ENCODE peak calls at places on chromosomes 12 and 14, in six cellular contexts. U is SK-N-SH, K is Peyer's patch, O is pancreas, A is prostate gland, N is lung. T is an unnamed sample.

GRCh38 chr14:96538097-96538496 is 35.9 kb downstream of the PAPOLA start:
- DNase-seq in O (no peak), U (no peak), A (no peak), K (no peak), N (no peak), T (no peak)

GRCh38 chr12:91171475-91171874 is 11.1 kb downstream of the DCN start:
- DNase-seq in N (no peak), K (no peak), U (peak), A (no peak), O (no peak), T (no peak)

GRCh38 chr12:117622741-117623140 is 261.3 kb upstream of the NOS1 start:
- DNase-seq in K (no peak), N (no peak), O (no peak), U (no peak), A (no peak), T (no peak)

GRCh38 chr12:124392991-124393790 is 98.3 kb downstream of the RFLNA start:
- DNase-seq in U (peak), A (peak), O (peak), N (peak), K (peak), T (peak)

GRCh38 chr14:70052990-70053389 is 135.8 kb downstream of the SLC8A3 start:
- DNase-seq in U (no peak), K (no peak), A (no peak), N (no peak), O (no peak), T (peak)

GRCh38 chr14:30679032-30679431 is 56.9 kb downstream of the SCFD1 start:
- DNase-seq in O (no peak), N (no peak), A (no peak), U (no peak), K (no peak), T (no peak)

GRCh38 chr12:131432532-131433260 is 278.2 kb upstream of the SFSWAP start:
- DNase-seq in N (no peak), U (no peak), O (no peak), A (no peak), K (no peak), T (no peak)

GRCh38 chr12:116454950-116455447 is 104.2 kb upstream of the MAP1LC3B2 start:
- DNase-seq in K (no peak), N (no peak), U (no peak), A (no peak), O (no peak), T (no peak)

GRCh38 chr14:101823081-101823480 is 61.6 kb downstream of the PPP2R5C start:
- DNase-seq in A (no peak), K (no peak), O (no peak), U (no peak), N (no peak), T (no peak)

GRCh38 chr12:32493282-32493681 is 93.9 kb downstream of the FGD4 start:
- DNase-seq in O (no peak), K (no peak), A (no peak), N (no peak), U (no peak), T (no peak)

GRCh38 chr14:104389326-104390220 is 190.0 kb upstream of the C14orf180 start:
- DNase-seq in N (no peak), O (no peak), A (no peak), U (peak), K (peak), T (no peak)

GRCh38 chr12:114952573-114953196 is 268.7 kb upstream of the TBX3 start:
- DNase-seq in O (no peak), U (no peak), K (no peak), A (no peak), N (no peak), T (no peak)

GRCh38 chr12:132736913-132737312 is 24.7 kb downstream of the ANKLE2 start:
- DNase-seq in K (no peak), A (no peak), O (peak), U (no peak), N (no peak), T (no peak)

GRCh38 chr12:65885312-65885711 is 61.0 kb downstream of the HMGA2 start:
- DNase-seq in O (no peak), K (no peak), N (no peak), U (no peak), A (no peak), T (no peak)

GRCh38 chr14:105019861-105020814 is 745 bp downstream of the CDCA4 start:
- DNase-seq in O (no peak), N (no peak), A (no peak), K (peak), U (no peak), T (no peak)

GRCh38 chr14:61168126-61168525 is 113.0 kb downstream of the TMEM30B start:
- DNase-seq in O (no peak), U (no peak), K (no peak), N (no peak), A (no peak), T (no peak)

GRCh38 chr12:120719072-120719471 is 6.6 kb upstream of the ACADS start:
- DNase-seq in U (no peak), N (no peak), A (no peak), O (no peak), K (no peak), T (no peak)

GRCh38 chr12:47102845-47103666 is 23.3 kb upstream of the AMIGO2 start:
- DNase-seq in A (no peak), O (no peak), U (no peak), N (no peak), K (no peak), T (no peak)

GRCh38 chr12:74871817-74872216 is 334.2 kb downstream of the ATXN7L3B start:
- DNase-seq in K (no peak), N (no peak), O (no peak), A (no peak), U (no peak), T (no peak)

GRCh38 chr12:25771062-25771461 is 187.4 kb upstream of the RASSF8 start:
- DNase-seq in N (no peak), A (no peak), O (no peak), K (no peak), U (no peak), T (no peak)

GRCh38 chr12:49728446-49728845 is 12.9 kb upstream of the TMBIM6 start:
- DNase-seq in A (no peak), U (no peak), N (no peak), O (no peak), K (no peak), T (no peak)

GRCh38 chr12:49730050-49730449 is 11.3 kb upstream of the TMBIM6 start:
- DNase-seq in O (no peak), N (no peak), A (no peak), K (no peak), U (no peak), T (no peak)

GRCh38 chr12:49730568-49731101 is 10.7 kb upstream of the TMBIM6 start:
- DNase-seq in N (no peak), O (no peak), U (no peak), A (no peak), K (no peak), T (no peak)

GRCh38 chr12:49733219-49734017 is 7.9 kb upstream of the TMBIM6 start:
- DNase-seq in O (no peak), N (no peak), A (no peak), U (no peak), K (no peak), T (no peak)
- TF ChIP-seq CTCF in O (no peak), N (no peak), A (no peak), U (peak), K (no peak), T (no peak)

GRCh38 chr14:80996049-80996901 is 40.9 kb downstream of the TSHR start:
- DNase-seq in O (no peak), A (peak), N (no peak), K (peak), U (peak), T (peak)
- H3K4me3 ChIP-seq in O (no peak), A (no peak), N (no peak), K (no peak), U (no peak), T (no peak)

DNA sequence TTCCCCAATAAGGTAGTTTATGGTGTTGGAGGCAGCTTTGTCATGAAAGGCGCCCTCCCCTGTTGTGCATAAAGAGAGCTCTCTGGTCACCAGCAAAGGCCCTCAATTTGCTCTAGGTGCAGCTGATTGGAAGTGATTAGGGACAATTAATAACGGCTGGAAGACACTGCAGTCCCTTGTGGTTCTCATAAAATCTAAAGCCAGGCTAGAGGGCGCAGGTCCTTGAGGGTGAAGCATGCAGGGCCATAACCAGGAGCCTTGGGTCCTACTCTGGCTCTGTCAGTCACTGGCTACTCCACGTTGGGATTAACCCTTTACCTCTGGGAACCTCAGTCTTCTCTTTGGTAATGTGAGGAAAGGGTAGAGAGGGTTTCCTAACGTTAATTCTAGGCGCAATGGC is 1.9 kb downstream of the DAAM1 start:
- DNase-seq in O (no peak), K (peak), A (no peak), U (peak), N (no peak), T (no peak)
- TF ChIP-seq CTCF in O (no peak), K (no peak), A (no peak), U (peak), N (no peak), T (no peak)

GRCh38 chr12:2118481-2119255 is 65.9 kb downstream of the CACNA1C start:
- DNase-seq in K (no peak), U (no peak), N (no peak), O (peak), A (no peak), T (no peak)

GRCh38 chr12:2118061-2118460 is 65.3 kb downstream of the CACNA1C start:
- DNase-seq in A (no peak), N (no peak), K (no peak), O (peak), U (no peak), T (no peak)

GRCh38 chr12:2119266-2119665 is 66.5 kb downstream of the CACNA1C start:
- DNase-seq in A (no peak), N (no peak), K (no peak), O (peak), U (no peak), T (no peak)

GRCh38 chr12:2115101-2115845 is 62.5 kb downstream of the CACNA1C start:
- DNase-seq in A (no peak), N (no peak), K (no peak), O (peak), U (no peak), T (no peak)

DNA sequence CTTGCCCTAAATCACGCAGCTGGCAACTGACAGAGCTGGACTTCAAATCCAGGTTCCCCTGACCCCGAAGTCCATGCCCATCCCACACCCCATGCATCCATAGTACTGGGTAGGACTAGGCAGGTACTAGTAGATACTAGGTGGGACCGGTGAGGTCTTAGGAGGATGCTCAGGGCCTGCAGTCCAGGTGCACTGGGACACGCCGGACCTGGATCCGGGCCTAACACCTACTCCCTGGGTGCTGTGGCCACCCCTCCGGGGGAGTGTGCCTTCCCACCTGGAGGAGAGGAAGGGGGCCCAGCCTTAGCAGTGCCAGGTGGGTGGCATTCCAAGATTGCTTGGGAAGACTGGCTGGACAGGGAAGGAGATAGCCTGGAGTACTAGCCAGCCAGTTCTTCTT is 64.8 kb downstream of the CACNA1C start:
- DNase-seq in A (no peak), O (peak), U (no peak), N (no peak), K (no peak), T (no peak)
- H3K4me3 ChIP-seq in A (no peak), O (no peak), U (no peak), N (no peak), K (no peak), T (no peak)

GRCh38 chr12:64531665-64532334 is 78.5 kb upstream of the RASSF3 start:
- DNase-seq in A (no peak), U (no peak), N (no peak), O (no peak), K (no peak), T (no peak)

GRCh38 chr12:64532734-64533351 is 77.5 kb upstream of the RASSF3 start:
- DNase-seq in N (no peak), U (no peak), K (no peak), O (no peak), A (no peak), T (no peak)

GRCh38 chr12:64538146-64538545 is 72.1 kb upstream of the RASSF3 start:
- DNase-seq in U (no peak), O (no peak), N (no peak), K (no peak), A (no peak), T (no peak)

GRCh38 chr12:64530566-64530965 is 78.6 kb downstream of the TBK1 start:
- DNase-seq in A (no peak), K (no peak), U (no peak), O (no peak), N (no peak), T (no peak)

GRCh38 chr12:64534672-64535199 is 75.6 kb upstream of the RASSF3 start:
- DNase-seq in N (no peak), A (no peak), O (no peak), U (no peak), K (no peak), T (no peak)
- TF ChIP-seq CTCF in N (no peak), A (no peak), O (no peak), U (no peak), K (no peak), T (no peak)

GRCh38 chr12:111574797-111575443 is 24.2 kb downstream of the ATXN2 start:
- DNase-seq in A (no peak), N (no peak), K (no peak), O (no peak), U (no peak), T (no peak)
- H3K4me3 ChIP-seq in A (no peak), N (no peak), K (no peak), O (no peak), U (no peak), T (no peak)

DNA sequence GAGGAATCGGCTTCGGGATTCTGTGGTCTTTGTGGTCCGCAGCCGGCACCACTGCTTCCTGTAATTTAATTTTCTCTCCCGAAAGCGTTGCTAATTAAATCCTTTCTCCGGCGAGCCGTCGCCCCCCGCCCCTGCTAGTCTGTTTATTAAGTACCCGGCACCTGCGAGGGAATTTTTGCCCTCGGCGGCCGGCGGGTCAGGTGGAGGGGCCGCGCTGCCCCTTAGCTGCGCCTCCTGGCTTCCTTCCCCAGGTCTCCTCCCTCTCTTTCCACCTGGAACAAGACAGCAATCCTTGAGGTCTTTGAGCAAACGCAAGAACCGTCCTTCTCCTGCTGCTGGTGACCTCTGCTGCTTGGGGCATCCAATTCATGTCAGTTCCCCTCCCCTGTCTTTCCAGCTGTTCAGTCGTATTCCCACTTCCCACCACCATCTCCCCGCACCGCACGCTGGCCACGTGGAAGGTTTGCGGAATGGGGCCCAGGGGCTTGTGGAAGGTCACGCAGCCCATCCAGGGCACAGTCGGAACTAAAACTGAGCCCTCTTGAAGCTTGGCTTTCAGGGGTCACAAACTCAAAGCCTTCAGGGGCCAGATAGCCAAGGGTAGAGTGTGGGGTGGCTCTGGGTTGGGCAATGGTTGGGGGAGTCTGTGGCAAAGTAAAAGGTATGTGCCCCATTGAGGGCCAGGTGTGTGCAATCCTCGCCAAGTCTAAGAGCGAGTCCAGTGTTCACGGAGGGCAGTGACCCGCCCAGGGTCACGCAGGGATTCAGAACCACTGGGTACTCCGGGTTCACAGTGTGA is 16.1 kb downstream of the ZDHHC22 start:
- DNase-seq in K (peak), A (no peak), N (no peak), O (no peak), U (peak), T (no peak)
- TF ChIP-seq CTCF in K (no peak), A (no peak), N (no peak), O (no peak), U (no peak), T (no peak)

DNA sequence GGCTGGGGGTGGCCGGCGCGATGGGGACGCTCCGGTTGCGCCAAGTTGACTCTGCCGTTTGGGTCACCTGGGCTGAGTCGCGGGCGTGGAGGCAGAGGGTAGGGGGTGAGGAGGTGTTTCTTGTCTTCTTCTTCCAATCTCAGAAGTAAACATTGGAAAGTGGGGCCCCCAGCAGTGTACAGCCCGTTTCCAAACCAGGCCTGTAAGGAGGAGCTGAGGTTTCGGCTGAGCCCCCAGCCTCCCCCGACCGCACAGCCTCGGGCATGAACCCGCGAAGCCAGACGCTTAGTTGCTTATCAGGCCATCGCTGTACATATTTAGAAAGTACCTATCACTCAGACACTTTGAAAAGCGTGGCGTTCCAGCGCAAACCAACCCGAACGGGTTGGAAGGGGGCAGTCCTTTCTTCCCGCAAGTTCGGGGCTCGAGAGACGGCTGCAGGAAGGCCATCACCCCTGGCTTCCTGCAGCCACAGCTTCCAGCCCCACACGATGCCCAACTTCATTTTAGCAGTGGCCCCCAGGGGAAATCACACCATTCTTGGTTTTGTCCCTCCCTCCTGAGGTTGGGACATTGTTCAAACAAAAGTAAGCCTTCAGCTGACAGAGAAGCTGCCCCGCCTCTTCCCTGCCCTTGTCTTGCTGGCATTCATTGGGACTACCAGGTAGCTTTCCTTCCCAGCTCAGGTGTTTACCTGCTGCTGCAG is 164.1 kb downstream of the ZFP36L1 start:
- DNase-seq in N (peak), K (peak), A (peak), O (no peak), U (no peak), T (no peak)
- H3K4me3 ChIP-seq in N (no peak), K (peak), A (peak), O (no peak), U (no peak), T (no peak)

GRCh38 chr14:103141117-103141796 is 18.0 kb downstream of the TNFAIP2 start:
- DNase-seq in K (peak), U (peak), O (peak), A (no peak), N (peak), T (no peak)
- TF ChIP-seq CTCF in K (peak), U (peak), O (peak), A (peak), N (peak), T (peak)

T was measured in LNCaP clone FGC.